ENCODE peak calls at places on chromosomes 13 and 19, in four cellular contexts. A, C, P and O are unnamed samples.

GRCh38 chr19:6728346-6728745 is 7.9 kb upstream of the C3 start:
- DNase-seq in C (no peak), P (no peak), A (peak; percentile 24), O (no peak)

GRCh38 chr13:96214804-96215445 is 125.0 kb downstream of the HS6ST3 start:
- DNase-seq in P (no peak), A (no peak), C (no peak), O (no peak)

GRCh38 chr13:110308377-110309158 is 1.5 kb downstream of the COL4A2 start:
- DNase-seq in C (no peak), P (no peak), A (no peak), O (no peak)

GRCh38 chr13:75875450-75875849 is 239.3 kb downstream of the LMO7 start:
- DNase-seq in A (no peak), C (no peak), P (no peak), O (no peak)

GRCh38 chr19:1027953-1028902 is 1.8 kb downstream of the CNN2 start:
- DNase-seq in P (no peak), C (no peak), A (no peak), O (peak; percentile 75)

GRCh38 chr13:85277753-85278152 is 521.5 kb downstream of the SLITRK6 start:
- DNase-seq in A (no peak), C (no peak), P (no peak), O (no peak)

GRCh38 chr13:114123876-114124275 is 8.5 kb downstream of the RASA3 start:
- DNase-seq in C (no peak), P (no peak), A (no peak), O (no peak)

GRCh38 chr13:89832827-89833226 is 1514.7 kb upstream of the MIR17HG start:
- DNase-seq in P (no peak), A (no peak), C (no peak), O (no peak)

GRCh38 chr19:58346961-58347929 is 6.0 kb downstream of the A1BG start:
- DNase-seq in P (no peak), C (peak; percentile 76), A (peak; percentile 74), O (peak; percentile 66)

GRCh38 chr19:49243129-49243528 is 81.9 kb downstream of the SLC6A16 start:
- DNase-seq in A (no peak), C (no peak), P (no peak), O (no peak)

GRCh38 chr13:44141213-44141724 is 232.4 kb upstream of the SERP2 start:
- DNase-seq in A (no peak), C (no peak), P (no peak), O (no peak)

GRCh38 chr19:52735734-52736133 is 890 bp upstream of the ZNF611 start:
- DNase-seq in P (peak; percentile 18), A (no peak), C (no peak), O (no peak)

GRCh38 chr19:51327066-51327985 is 14.6 kb downstream of the VSIG10L start:
- DNase-seq in C (peak; percentile 60), P (no peak), A (no peak), O (peak; percentile 83)

GRCh38 chr13:112349681-112350080 is 26.5 kb upstream of the SPACA7 start:
- DNase-seq in A (no peak), C (no peak), P (no peak), O (no peak)